ENCODE peak calls at places on chromosomes 6 and 20, in six cellular contexts. A, N, Q, R, H and S are unnamed samples.
A peak's percentile ranks its signal among the peaks of the same experiment; 100 is the strongest.

GRCh38 chr6:166952122-166952521 is 4.2 kb downstream of the RNASET2 start:
- DNase-seq in Q (no peak), R (no peak), H (no peak), A (no peak), N (no peak), S (no peak)

GRCh38 chr6:92586236-92586977 is 833.0 kb downstream of the EPHA7 start:
- DNase-seq in R (no peak), N (no peak), H (no peak), Q (no peak), A (no peak), S (no peak)

GRCh38 chr6:98433325-98433724 is 401.0 kb upstream of the POU3F2 start:
- DNase-seq in H (no peak), Q (no peak), N (no peak), A (no peak), R (no peak), S (no peak)

GRCh38 chr6:15255481-15256414 is 9.9 kb downstream of the JARID2 start:
- DNase-seq in R (no peak), N (no peak), A (no peak), Q (no peak), H (peak; percentile 30), S (no peak)

GRCh38 chr6:81362246-81362645 is 390.2 kb downstream of the TENT5A start:
- DNase-seq in R (no peak), Q (no peak), A (no peak), N (no peak), H (no peak), S (no peak)

GRCh38 chr6:14921170-14921569 is 324.7 kb upstream of the JARID2 start:
- DNase-seq in Q (peak; percentile 87), R (no peak), A (no peak), N (peak; percentile 34), H (no peak), S (no peak)

GRCh38 chr6:153210083-153210482 is 79.0 kb upstream of the RGS17 start:
- DNase-seq in A (no peak), N (no peak), Q (no peak), R (no peak), H (peak; percentile 6), S (no peak)

GRCh38 chr6:13455604-13456003 is 31.8 kb downstream of the GFOD1 start:
- DNase-seq in A (no peak), R (no peak), N (no peak), H (no peak), Q (no peak), S (no peak)

GRCh38 chr6:82298012-82298411 is 50.5 kb upstream of the IBTK start:
- DNase-seq in H (peak; percentile 82), R (peak; percentile 43), N (no peak), Q (no peak), A (no peak), S (no peak)

GRCh38 chr6:100464910-100465700 is at the start of gene SIM1:
- DNase-seq in A (no peak), R (no peak), N (no peak), H (peak; percentile 53), Q (peak; percentile 81), S (no peak)

GRCh38 chr6:22325481-22325880 is 28.6 kb upstream of the PRL start:
- DNase-seq in N (no peak), H (no peak), Q (no peak), A (no peak), R (no peak), S (no peak)

GRCh38 chr6:157317129-157317814 is 6.0 kb downstream of the TMEM242 start:
- DNase-seq in N (peak; percentile 68), A (no peak), R (peak; percentile 68), Q (peak; percentile 82), H (peak; percentile 94), S (no peak)

GRCh38 chr6:158322724-158323560 is 10.7 kb downstream of the TULP4 start:
- DNase-seq in N (no peak), H (peak; percentile 89), R (peak; percentile 25), A (no peak), Q (no peak), S (no peak)

GRCh38 chr6:35469711-35470662 is 1.8 kb downstream of the RPL10A start:
- DNase-seq in R (no peak), Q (no peak), A (no peak), H (peak; percentile 66), N (no peak), S (no peak)

GRCh38 chr20:33277471-33278441 is 5.3 kb upstream of the BPIFB1 start:
- DNase-seq in R (peak; percentile 58), Q (no peak), H (no peak), A (no peak), N (no peak), S (no peak)

GRCh38 chr6:8218861-8219260 is 116.5 kb upstream of the EEF1E1 start:
- DNase-seq in Q (no peak), R (no peak), A (no peak), H (no peak), N (no peak), S (no peak)

GRCh38 chr6:157644043-157644810 is 178.8 kb upstream of the SNX9 start:
- DNase-seq in A (no peak), Q (peak; percentile 46), N (no peak), R (peak; percentile 25), H (peak; percentile 39), S (no peak)

GRCh38 chr6:117496383-117496990 is 14.0 kb downstream of the DCBLD1 start:
- DNase-seq in A (no peak), H (peak; percentile 96), R (no peak), N (no peak), Q (no peak), S (no peak)

GRCh38 chr6:29708432-29709177 is 14.6 kb upstream of the HLA-F start:
- DNase-seq in R (no peak), N (no peak), A (peak; percentile 53), Q (no peak), H (no peak), S (peak; percentile 30)

GRCh38 chr6:71621918-71622519 is 264.3 kb upstream of the RIMS1 start:
- DNase-seq in A (no peak), Q (no peak), R (peak; percentile 1), H (no peak), N (no peak), S (no peak)

GRCh38 chr20:57509665-57510237 is 15.2 kb downstream of the CTCFL start:
- DNase-seq in Q (peak; percentile 57), R (peak; percentile 45), H (peak; percentile 32), N (no peak), A (no peak), S (no peak)

GRCh38 chr6:33966536-33966935 is 162.7 kb upstream of the MLN start:
- DNase-seq in N (no peak), H (no peak), A (no peak), Q (no peak), R (no peak), S (no peak)

GRCh38 chr6:8991844-8992243 is 556.5 kb upstream of the SLC35B3 start:
- DNase-seq in R (no peak), N (no peak), H (no peak), A (no peak), Q (no peak), S (no peak)

GRCh38 chr6:16999486-17000436 is 102.1 kb upstream of the STMND1 start:
- DNase-seq in H (peak; percentile 50), Q (no peak), A (no peak), N (no peak), R (peak; percentile 10), S (no peak)

GRCh38 chr6:26020983-26021349 is 58.4 kb downstream of the TRIM38 start:
- DNase-seq in Q (peak; percentile 85), N (peak; percentile 74), R (peak; percentile 75), H (peak; percentile 54), A (no peak), S (no peak)

GRCh38 chr6:116059713-116060571 is 749 bp downstream of the FRK start:
- DNase-seq in H (peak; percentile 70), R (no peak), Q (peak; percentile 24), N (no peak), A (no peak), S (no peak)

GRCh38 chr20:46850416-46850815 is 44.2 kb upstream of the EYA2 start:
- DNase-seq in A (no peak), H (no peak), Q (no peak), R (no peak), N (no peak), S (no peak)

GRCh38 chr6:48765352-48765961 is 654.5 kb upstream of the PTCHD4 start:
- DNase-seq in A (no peak), R (peak; percentile 55), Q (peak; percentile 20), H (peak; percentile 58), N (no peak), S (no peak)

GRCh38 chr6:168419569-168419968 is 21.4 kb upstream of the SMOC2 start:
- DNase-seq in N (no peak), R (no peak), A (no peak), Q (no peak), H (no peak), S (no peak)

GRCh38 chr6:137890983-137891537 is 24.0 kb downstream of the TNFAIP3 start:
- DNase-seq in A (no peak), Q (no peak), N (no peak), H (no peak), R (no peak), S (no peak)
- H3K9me3 ChIP-seq in A (no peaks in the 10 kb centered on the region), Q (no peaks in the 10 kb centered on the region), N (no peaks in the 10 kb centered on the region), H (no peaks in the 10 kb centered on the region), R (no peaks in the 10 kb centered on the region), S (no peaks in the 10 kb centered on the region)

DNA sequence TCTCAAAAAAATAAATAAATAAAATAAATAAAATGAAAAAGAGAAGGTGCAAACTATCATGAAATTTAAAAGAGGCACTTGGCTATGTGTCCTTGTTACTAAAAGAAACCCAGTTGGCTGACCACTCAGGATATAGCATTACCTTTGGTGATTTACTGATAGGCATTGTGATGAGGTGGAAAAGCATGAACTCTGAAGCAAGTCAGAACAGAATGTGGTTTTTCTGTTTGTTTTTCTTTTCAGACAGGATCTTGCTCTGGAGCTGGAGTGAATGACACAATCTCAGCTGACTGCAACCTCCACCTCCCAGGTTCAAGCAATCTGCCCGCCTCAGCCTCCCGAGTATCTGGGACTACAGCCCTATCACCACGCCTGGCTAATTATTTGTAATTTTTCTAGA is 31.9 kb downstream of the ZNF184 start:
- DNase-seq in R (no peak), N (no peak), A (no peak), Q (no peak), H (peak; percentile 90), S (no peak)
- H3K9me3 ChIP-seq in R (peaks cover 15% of the 10 kb centered on the region), N (no peaks in the 10 kb centered on the region), A (no peaks in the 10 kb centered on the region), Q (no peaks in the 10 kb centered on the region), H (peaks cover 9% of the 10 kb centered on the region), S (peaks cover 2% of the 10 kb centered on the region)

GRCh38 chr6:132179955-132180354 is 221.3 kb downstream of the MOXD1 start:
- DNase-seq in N (no peak), Q (no peak), A (no peak), H (no peak), R (no peak), S (no peak)
- H3K9me3 ChIP-seq in N (no peaks in the 10 kb centered on the region), Q (peaks cover under 1% of the 10 kb centered on the region), A (peaks cover under 1% of the 10 kb centered on the region), H (peaks cover 11% of the 10 kb centered on the region), R (peaks cover under 1% of the 10 kb centered on the region), S (no peaks in the 10 kb centered on the region)

GRCh38 chr6:2285510-2285909 is 40.1 kb upstream of the GMDS start:
- DNase-seq in A (no peak), Q (no peak), R (no peak), N (no peak), H (no peak), S (no peak)
- H3K9me3 ChIP-seq in A (peaks cover 3% of the 10 kb centered on the region), Q (no peaks in the 10 kb centered on the region), R (peaks cover 8% of the 10 kb centered on the region), N (no peaks in the 10 kb centered on the region), H (no peaks in the 10 kb centered on the region), S (peaks cover 6% of the 10 kb centered on the region)

GRCh38 chr6:130889423-130889822 is 62.2 kb downstream of the SMLR1 start:
- DNase-seq in N (no peak), A (no peak), H (no peak), Q (no peak), R (no peak), S (no peak)
- H3K9me3 ChIP-seq in N (no peaks in the 10 kb centered on the region), A (no peaks in the 10 kb centered on the region), H (no peaks in the 10 kb centered on the region), Q (no peaks in the 10 kb centered on the region), R (no peaks in the 10 kb centered on the region), S (no peaks in the 10 kb centered on the region)